ENCODE peak calls at places on chromosomes 11 and 22, in nine cellular contexts. One of them, this sample, is unnamed.

GRCh38 chr11:64868904-64869570 is 9.4 kb downstream of the EHD1 start:
- DNase-seq in IMR-90: peak
- DNase-seq in endothelial cell: no peak
- DNase-seq in osteocyte: no peak
- DNase-seq in HL-60: no peak
- DNase-seq in CD4-positive, alpha-beta T cell: no peak
- DNase-seq in WERI-Rb-1: no peak
- DNase-seq in fibroblast of lung: peak
- DNase-seq in CD8-positive, alpha-beta T cell: no peak
- DNase-seq in this sample: no peak

GRCh38 chr22:23192133-23192532 is 11.8 kb downstream of the BCR start:
- DNase-seq in IMR-90: no peak
- DNase-seq in endothelial cell: no peak
- DNase-seq in osteocyte: no peak
- DNase-seq in HL-60: no peak
- DNase-seq in CD4-positive, alpha-beta T cell: no peak
- DNase-seq in WERI-Rb-1: peak
- DNase-seq in fibroblast of lung: no peak
- DNase-seq in CD8-positive, alpha-beta T cell: no peak
- DNase-seq in this sample: no peak

GRCh38 chr11:29159552-29160465 is 857.0 kb downstream of the KCNA4 start:
- DNase-seq in IMR-90: peak
- DNase-seq in endothelial cell: peak
- DNase-seq in osteocyte: no peak
- DNase-seq in HL-60: no peak
- DNase-seq in CD4-positive, alpha-beta T cell: no peak
- DNase-seq in WERI-Rb-1: peak
- DNase-seq in fibroblast of lung: peak
- DNase-seq in CD8-positive, alpha-beta T cell: no peak
- DNase-seq in this sample: peak

GRCh38 chr11:118930152-118930712 is 4.5 kb upstream of the BCL9L start:
- DNase-seq in IMR-90: peak
- DNase-seq in endothelial cell: peak
- DNase-seq in osteocyte: peak
- DNase-seq in HL-60: peak
- DNase-seq in CD4-positive, alpha-beta T cell: peak
- DNase-seq in WERI-Rb-1: peak
- DNase-seq in fibroblast of lung: peak
- DNase-seq in CD8-positive, alpha-beta T cell: peak
- DNase-seq in this sample: peak

GRCh38 chr11:129364143-129364654 is 11.4 kb upstream of the BARX2 start:
- DNase-seq in IMR-90: peak
- DNase-seq in endothelial cell: peak
- DNase-seq in osteocyte: no peak
- DNase-seq in HL-60: peak
- DNase-seq in CD4-positive, alpha-beta T cell: peak
- DNase-seq in WERI-Rb-1: peak
- DNase-seq in fibroblast of lung: peak
- DNase-seq in CD8-positive, alpha-beta T cell: peak
- DNase-seq in this sample: peak

GRCh38 chr22:22802346-22802970 is 85.2 kb upstream of the IGLL5 start:
- DNase-seq in IMR-90: no peak
- DNase-seq in endothelial cell: no peak
- DNase-seq in osteocyte: no peak
- DNase-seq in HL-60: no peak
- DNase-seq in CD4-positive, alpha-beta T cell: no peak
- DNase-seq in WERI-Rb-1: no peak
- DNase-seq in fibroblast of lung: no peak
- DNase-seq in CD8-positive, alpha-beta T cell: peak
- DNase-seq in this sample: no peak

GRCh38 chr22:27462190-27462589 is 339.4 kb downstream of the MN1 start:
- DNase-seq in IMR-90: no peak
- DNase-seq in endothelial cell: no peak
- DNase-seq in osteocyte: no peak
- DNase-seq in HL-60: no peak
- DNase-seq in CD4-positive, alpha-beta T cell: no peak
- DNase-seq in WERI-Rb-1: no peak
- DNase-seq in fibroblast of lung: no peak
- DNase-seq in CD8-positive, alpha-beta T cell: no peak
- DNase-seq in this sample: no peak

GRCh38 chr22:41766476-41766875 is 34.0 kb upstream of the CCDC134 start:
- DNase-seq in IMR-90: no peak
- DNase-seq in endothelial cell: no peak
- DNase-seq in osteocyte: no peak
- DNase-seq in HL-60: no peak
- DNase-seq in CD4-positive, alpha-beta T cell: no peak
- DNase-seq in WERI-Rb-1: no peak
- DNase-seq in fibroblast of lung: no peak
- DNase-seq in CD8-positive, alpha-beta T cell: no peak
- DNase-seq in this sample: no peak

GRCh38 chr11:121651267-121651625 is 198.5 kb upstream of the SORL1-AS1 start:
- DNase-seq in IMR-90: no peak
- DNase-seq in endothelial cell: no peak
- DNase-seq in osteocyte: no peak
- DNase-seq in HL-60: no peak
- DNase-seq in CD4-positive, alpha-beta T cell: no peak
- DNase-seq in WERI-Rb-1: no peak
- DNase-seq in fibroblast of lung: no peak
- DNase-seq in CD8-positive, alpha-beta T cell: no peak
- DNase-seq in this sample: no peak

GRCh38 chr11:121655481-121656332 is 202.9 kb upstream of the SORL1-AS1 start:
- DNase-seq in IMR-90: peak
- DNase-seq in endothelial cell: peak
- DNase-seq in osteocyte: peak
- DNase-seq in HL-60: peak
- DNase-seq in CD4-positive, alpha-beta T cell: peak
- DNase-seq in WERI-Rb-1: peak
- DNase-seq in fibroblast of lung: peak
- DNase-seq in CD8-positive, alpha-beta T cell: peak
- DNase-seq in this sample: peak

GRCh38 chr11:121654506-121655480 is 202.0 kb upstream of the SORL1-AS1 start:
- DNase-seq in IMR-90: peak
- DNase-seq in endothelial cell: no peak
- DNase-seq in osteocyte: no peak
- DNase-seq in HL-60: no peak
- DNase-seq in CD4-positive, alpha-beta T cell: no peak
- DNase-seq in WERI-Rb-1: no peak
- DNase-seq in fibroblast of lung: no peak
- DNase-seq in CD8-positive, alpha-beta T cell: no peak
- DNase-seq in this sample: no peak

GRCh38 chr11:121650520-121651266 is 197.9 kb upstream of the SORL1-AS1 start:
- DNase-seq in IMR-90: no peak
- DNase-seq in endothelial cell: no peak
- DNase-seq in osteocyte: no peak
- DNase-seq in HL-60: no peak
- DNase-seq in CD4-positive, alpha-beta T cell: no peak
- DNase-seq in WERI-Rb-1: no peak
- DNase-seq in fibroblast of lung: no peak
- DNase-seq in CD8-positive, alpha-beta T cell: no peak
- DNase-seq in this sample: no peak

DNA sequence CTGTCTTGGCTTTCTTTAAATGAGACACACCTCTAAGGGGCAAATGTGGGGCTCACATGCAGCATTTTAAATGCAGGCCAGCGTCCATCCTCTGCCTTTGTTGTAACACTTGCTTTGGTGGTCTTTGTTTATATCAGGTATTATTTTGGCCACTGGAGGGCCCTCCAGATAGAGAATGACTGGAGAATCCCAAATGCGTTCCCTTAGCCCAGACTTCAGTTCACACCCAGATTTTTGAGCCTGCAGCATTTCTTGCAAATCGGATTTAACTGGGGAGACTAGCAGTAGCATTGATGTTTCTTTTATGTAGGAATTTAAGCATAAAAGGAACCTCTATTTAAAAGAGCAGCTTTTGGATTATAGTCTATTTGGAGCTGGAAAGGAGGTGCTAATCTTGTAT is 200.2 kb upstream of the SORL1-AS1 start:
- DNase-seq in IMR-90: no peak
- DNase-seq in endothelial cell: peak
- DNase-seq in osteocyte: no peak
- DNase-seq in HL-60: no peak
- DNase-seq in CD4-positive, alpha-beta T cell: no peak
- DNase-seq in WERI-Rb-1: peak
- DNase-seq in fibroblast of lung: no peak
- DNase-seq in CD8-positive, alpha-beta T cell: no peak
- DNase-seq in this sample: no peak
- TF ChIP-seq CTCF in IMR-90: peak
- TF ChIP-seq CTCF in endothelial cell: peak
- TF ChIP-seq CTCF in osteocyte: peak
- TF ChIP-seq CTCF in HL-60: no peak
- TF ChIP-seq CTCF in CD4-positive, alpha-beta T cell: no peak
- TF ChIP-seq CTCF in WERI-Rb-1: peak
- TF ChIP-seq CTCF in fibroblast of lung: peak
- TF ChIP-seq CTCF in CD8-positive, alpha-beta T cell: no peak
- TF ChIP-seq CTCF in this sample: peak

GRCh38 chr22:44090571-44090905 is 66.4 kb downstream of the PARVB start:
- DNase-seq in IMR-90: no peak
- DNase-seq in endothelial cell: no peak
- DNase-seq in osteocyte: no peak
- DNase-seq in HL-60: no peak
- DNase-seq in CD4-positive, alpha-beta T cell: no peak
- DNase-seq in WERI-Rb-1: no peak
- DNase-seq in fibroblast of lung: no peak
- DNase-seq in CD8-positive, alpha-beta T cell: no peak
- DNase-seq in this sample: no peak

GRCh38 chr22:44091751-44092150 is 67.6 kb downstream of the PARVB start:
- DNase-seq in IMR-90: no peak
- DNase-seq in endothelial cell: no peak
- DNase-seq in osteocyte: no peak
- DNase-seq in HL-60: no peak
- DNase-seq in CD4-positive, alpha-beta T cell: no peak
- DNase-seq in WERI-Rb-1: no peak
- DNase-seq in fibroblast of lung: no peak
- DNase-seq in CD8-positive, alpha-beta T cell: no peak
- DNase-seq in this sample: no peak

GRCh38 chr22:44092636-44093220 is 68.6 kb downstream of the PARVB start:
- DNase-seq in IMR-90: no peak
- DNase-seq in endothelial cell: no peak
- DNase-seq in osteocyte: no peak
- DNase-seq in HL-60: no peak
- DNase-seq in CD4-positive, alpha-beta T cell: no peak
- DNase-seq in WERI-Rb-1: no peak
- DNase-seq in fibroblast of lung: no peak
- DNase-seq in CD8-positive, alpha-beta T cell: no peak
- DNase-seq in this sample: no peak

GRCh38 chr22:44089717-44090570 is 65.8 kb downstream of the PARVB start:
- DNase-seq in IMR-90: no peak
- DNase-seq in endothelial cell: no peak
- DNase-seq in osteocyte: no peak
- DNase-seq in HL-60: no peak
- DNase-seq in CD4-positive, alpha-beta T cell: no peak
- DNase-seq in WERI-Rb-1: no peak
- DNase-seq in fibroblast of lung: no peak
- DNase-seq in CD8-positive, alpha-beta T cell: no peak
- DNase-seq in this sample: no peak

GRCh38 chr22:44091021-44091721 is 67.1 kb downstream of the PARVB start:
- DNase-seq in IMR-90: no peak
- DNase-seq in endothelial cell: peak
- DNase-seq in osteocyte: no peak
- DNase-seq in HL-60: no peak
- DNase-seq in CD4-positive, alpha-beta T cell: no peak
- DNase-seq in WERI-Rb-1: peak
- DNase-seq in fibroblast of lung: no peak
- DNase-seq in CD8-positive, alpha-beta T cell: no peak
- DNase-seq in this sample: no peak
- TF ChIP-seq CTCF in IMR-90: peak
- TF ChIP-seq CTCF in endothelial cell: peak
- TF ChIP-seq CTCF in osteocyte: peak
- TF ChIP-seq CTCF in HL-60: no peak
- TF ChIP-seq CTCF in CD4-positive, alpha-beta T cell: no peak
- TF ChIP-seq CTCF in WERI-Rb-1: peak
- TF ChIP-seq CTCF in fibroblast of lung: peak
- TF ChIP-seq CTCF in CD8-positive, alpha-beta T cell: no peak
- TF ChIP-seq CTCF in this sample: peak

GRCh38 chr22:30220338-30221009 is 26.1 kb downstream of the LIF start:
- DNase-seq in IMR-90: no peak
- DNase-seq in endothelial cell: no peak
- DNase-seq in osteocyte: no peak
- DNase-seq in HL-60: no peak
- DNase-seq in CD4-positive, alpha-beta T cell: no peak
- DNase-seq in WERI-Rb-1: no peak
- DNase-seq in fibroblast of lung: no peak
- DNase-seq in CD8-positive, alpha-beta T cell: no peak
- DNase-seq in this sample: no peak

GRCh38 chr22:30219668-30220278 is 26.8 kb downstream of the LIF start:
- DNase-seq in IMR-90: no peak
- DNase-seq in endothelial cell: no peak
- DNase-seq in osteocyte: no peak
- DNase-seq in HL-60: no peak
- DNase-seq in CD4-positive, alpha-beta T cell: no peak
- DNase-seq in WERI-Rb-1: no peak
- DNase-seq in fibroblast of lung: no peak
- DNase-seq in CD8-positive, alpha-beta T cell: no peak
- DNase-seq in this sample: no peak

GRCh38 chr22:30217698-30218565 is 28.6 kb downstream of the LIF start:
- DNase-seq in IMR-90: no peak
- DNase-seq in endothelial cell: no peak
- DNase-seq in osteocyte: no peak
- DNase-seq in HL-60: no peak
- DNase-seq in CD4-positive, alpha-beta T cell: no peak
- DNase-seq in WERI-Rb-1: no peak
- DNase-seq in fibroblast of lung: no peak
- DNase-seq in CD8-positive, alpha-beta T cell: no peak
- DNase-seq in this sample: no peak

GRCh38 chr22:30221121-30221992 is 25.2 kb downstream of the LIF start:
- DNase-seq in IMR-90: no peak
- DNase-seq in endothelial cell: no peak
- DNase-seq in osteocyte: no peak
- DNase-seq in HL-60: peak
- DNase-seq in CD4-positive, alpha-beta T cell: peak
- DNase-seq in WERI-Rb-1: no peak
- DNase-seq in fibroblast of lung: no peak
- DNase-seq in CD8-positive, alpha-beta T cell: peak
- DNase-seq in this sample: no peak

DNA sequence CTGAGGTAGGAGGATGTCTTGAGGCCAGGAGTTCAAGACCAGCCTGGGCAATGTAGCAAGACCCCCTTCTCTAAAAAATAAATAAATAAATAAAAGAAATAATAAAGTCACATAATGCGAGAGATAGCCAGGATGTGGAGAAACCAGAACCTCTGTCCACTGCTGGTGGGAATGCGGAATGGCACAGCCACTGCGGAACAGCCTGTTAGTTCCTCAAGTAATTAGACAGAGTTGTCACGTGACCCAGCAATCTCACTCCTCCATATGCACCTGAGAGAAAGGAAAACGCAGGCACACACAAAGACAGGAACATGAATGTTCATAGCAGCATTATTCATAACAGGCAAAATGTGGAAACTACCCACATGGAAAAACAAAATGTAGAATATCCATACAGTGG is 27.5 kb downstream of the LIF start:
- DNase-seq in IMR-90: no peak
- DNase-seq in endothelial cell: no peak
- DNase-seq in osteocyte: no peak
- DNase-seq in HL-60: no peak
- DNase-seq in CD4-positive, alpha-beta T cell: no peak
- DNase-seq in WERI-Rb-1: no peak
- DNase-seq in fibroblast of lung: no peak
- DNase-seq in CD8-positive, alpha-beta T cell: no peak
- DNase-seq in this sample: no peak
- TF ChIP-seq CTCF in IMR-90: peak
- TF ChIP-seq CTCF in endothelial cell: peak
- TF ChIP-seq CTCF in osteocyte: peak
- TF ChIP-seq CTCF in HL-60: no peak
- TF ChIP-seq CTCF in CD4-positive, alpha-beta T cell: no peak
- TF ChIP-seq CTCF in WERI-Rb-1: peak
- TF ChIP-seq CTCF in fibroblast of lung: peak
- TF ChIP-seq CTCF in CD8-positive, alpha-beta T cell: no peak
- TF ChIP-seq CTCF in this sample: peak

DNA sequence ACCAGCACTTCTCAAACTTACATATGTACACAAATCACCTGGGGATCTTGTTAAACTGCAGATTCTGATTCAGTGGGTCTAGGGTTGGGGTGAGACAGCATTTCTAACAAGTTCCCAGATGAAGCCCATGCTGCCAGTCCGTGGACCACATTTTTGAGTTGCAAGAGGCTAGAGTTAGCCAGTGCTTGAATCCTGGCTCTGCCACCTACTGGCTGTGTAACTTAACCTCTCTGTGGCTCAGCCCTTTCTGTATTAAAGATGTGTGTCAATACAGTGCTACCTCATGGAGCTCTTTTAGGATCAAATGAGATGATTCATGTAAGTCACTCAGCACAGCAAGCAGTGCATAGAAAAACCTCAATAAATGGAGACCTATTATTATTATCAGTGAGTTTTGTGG is 90.2 kb upstream of the ISX start:
- DNase-seq in IMR-90: no peak
- DNase-seq in endothelial cell: no peak
- DNase-seq in osteocyte: no peak
- DNase-seq in HL-60: no peak
- DNase-seq in CD4-positive, alpha-beta T cell: no peak
- DNase-seq in WERI-Rb-1: peak
- DNase-seq in fibroblast of lung: no peak
- DNase-seq in CD8-positive, alpha-beta T cell: no peak
- DNase-seq in this sample: peak
- TF ChIP-seq CTCF in IMR-90: no peak
- TF ChIP-seq CTCF in endothelial cell: no peak
- TF ChIP-seq CTCF in osteocyte: peak
- TF ChIP-seq CTCF in HL-60: no peak
- TF ChIP-seq CTCF in CD4-positive, alpha-beta T cell: no peak
- TF ChIP-seq CTCF in WERI-Rb-1: peak
- TF ChIP-seq CTCF in fibroblast of lung: no peak
- TF ChIP-seq CTCF in CD8-positive, alpha-beta T cell: no peak
- TF ChIP-seq CTCF in this sample: peak